ENCODE peak calls at places on chromosomes 2 and 18, in seven cellular contexts. One of them, this sample, is unnamed.

GRCh38 chr2:120670771-120671480 is 64.7 kb upstream of the GLI2 start:
- DNase-seq in psoas muscle: no peak
- DNase-seq in glutamatergic neuron: no peak
- DNase-seq in epithelial cell of proximal tubule: no peak
- DNase-seq in colonic mucosa: no peak
- DNase-seq in heart right ventricle: no peak
- DNase-seq in natural killer cell: no peak
- DNase-seq in this sample: no peak

GRCh38 chr2:127226520-127227263 is 6.6 kb upstream of the CYP27C1 start:
- DNase-seq in psoas muscle: no peak
- DNase-seq in glutamatergic neuron: no peak
- DNase-seq in epithelial cell of proximal tubule: peak
- DNase-seq in heart right ventricle: no peak
- DNase-seq in colonic mucosa: peak
- DNase-seq in natural killer cell: no peak
- DNase-seq in this sample: no peak

GRCh38 chr2:70639841-70640448 is 86.3 kb upstream of the TGFA start:
- DNase-seq in heart right ventricle: no peak
- DNase-seq in psoas muscle: no peak
- DNase-seq in natural killer cell: no peak
- DNase-seq in colonic mucosa: no peak
- DNase-seq in glutamatergic neuron: no peak
- DNase-seq in epithelial cell of proximal tubule: no peak
- DNase-seq in this sample: no peak

GRCh38 chr2:3179208-3179607 is 198.4 kb downstream of the EIPR1 start:
- DNase-seq in psoas muscle: no peak
- DNase-seq in natural killer cell: no peak
- DNase-seq in colonic mucosa: no peak
- DNase-seq in epithelial cell of proximal tubule: no peak
- DNase-seq in glutamatergic neuron: peak
- DNase-seq in heart right ventricle: no peak
- DNase-seq in this sample: no peak

GRCh38 chr18:40565805-40566509 is 1389.1 kb upstream of the PIK3C3 start:
- DNase-seq in natural killer cell: no peak
- DNase-seq in epithelial cell of proximal tubule: no peak
- DNase-seq in colonic mucosa: no peak
- DNase-seq in glutamatergic neuron: no peak
- DNase-seq in psoas muscle: no peak
- DNase-seq in heart right ventricle: no peak
- DNase-seq in this sample: no peak

GRCh38 chr2:140274891-140275290 is 1494.7 kb upstream of the NXPH2 start:
- DNase-seq in natural killer cell: no peak
- DNase-seq in psoas muscle: no peak
- DNase-seq in heart right ventricle: no peak
- DNase-seq in epithelial cell of proximal tubule: no peak
- DNase-seq in glutamatergic neuron: no peak
- DNase-seq in colonic mucosa: no peak
- DNase-seq in this sample: no peak

GRCh38 chr18:58143391-58143790 is 99.4 kb downstream of the NEDD4L start:
- DNase-seq in heart right ventricle: no peak
- DNase-seq in epithelial cell of proximal tubule: no peak
- DNase-seq in glutamatergic neuron: no peak
- DNase-seq in natural killer cell: no peak
- DNase-seq in colonic mucosa: no peak
- DNase-seq in psoas muscle: no peak
- DNase-seq in this sample: no peak

GRCh38 chr2:43426305-43427031 is 169.4 kb downstream of the THADA start:
- DNase-seq in colonic mucosa: peak
- DNase-seq in epithelial cell of proximal tubule: peak
- DNase-seq in psoas muscle: peak
- DNase-seq in glutamatergic neuron: no peak
- DNase-seq in heart right ventricle: no peak
- DNase-seq in natural killer cell: peak
- DNase-seq in this sample: peak

GRCh38 chr2:54565551-54565950 is 109.4 kb downstream of the SPTBN1 start:
- DNase-seq in natural killer cell: no peak
- DNase-seq in colonic mucosa: no peak
- DNase-seq in glutamatergic neuron: no peak
- DNase-seq in epithelial cell of proximal tubule: no peak
- DNase-seq in psoas muscle: no peak
- DNase-seq in heart right ventricle: no peak
- DNase-seq in this sample: no peak

GRCh38 chr2:44936715-44937687 is 4.5 kb upstream of the SIX3 start:
- DNase-seq in heart right ventricle: no peak
- DNase-seq in epithelial cell of proximal tubule: no peak
- DNase-seq in glutamatergic neuron: no peak
- DNase-seq in psoas muscle: no peak
- DNase-seq in colonic mucosa: no peak
- DNase-seq in natural killer cell: no peak
- DNase-seq in this sample: no peak

GRCh38 chr18:79275992-79276391 is 119.7 kb upstream of the NFATC1 start:
- DNase-seq in colonic mucosa: no peak
- DNase-seq in glutamatergic neuron: no peak
- DNase-seq in natural killer cell: no peak
- DNase-seq in epithelial cell of proximal tubule: no peak
- DNase-seq in psoas muscle: no peak
- DNase-seq in heart right ventricle: no peak
- DNase-seq in this sample: no peak

GRCh38 chr18:76464281-76465259 is 30.5 kb downstream of the ZNF516 start:
- DNase-seq in glutamatergic neuron: no peak
- DNase-seq in psoas muscle: no peak
- DNase-seq in colonic mucosa: no peak
- DNase-seq in heart right ventricle: no peak
- DNase-seq in natural killer cell: no peak
- DNase-seq in epithelial cell of proximal tubule: no peak
- DNase-seq in this sample: no peak
- TF ChIP-seq CTCF in glutamatergic neuron: no peak
- TF ChIP-seq CTCF in psoas muscle: no peak
- TF ChIP-seq CTCF in colonic mucosa: no peak
- TF ChIP-seq CTCF in heart right ventricle: no peak
- TF ChIP-seq CTCF in natural killer cell: no peak
- TF ChIP-seq CTCF in epithelial cell of proximal tubule: no peak
- TF ChIP-seq CTCF in this sample: no peak

GRCh38 chr2:15905267-15905645 is 35.1 kb upstream of the MYCN start:
- DNase-seq in epithelial cell of proximal tubule: no peak
- DNase-seq in psoas muscle: no peak
- DNase-seq in natural killer cell: no peak
- DNase-seq in colonic mucosa: no peak
- DNase-seq in heart right ventricle: no peak
- DNase-seq in glutamatergic neuron: no peak
- DNase-seq in this sample: no peak
- TF ChIP-seq CTCF in epithelial cell of proximal tubule: no peak
- TF ChIP-seq CTCF in psoas muscle: no peak
- TF ChIP-seq CTCF in natural killer cell: no peak
- TF ChIP-seq CTCF in colonic mucosa: no peak
- TF ChIP-seq CTCF in heart right ventricle: no peak
- TF ChIP-seq CTCF in glutamatergic neuron: no peak
- TF ChIP-seq CTCF in this sample: no peak

GRCh38 chr2:332592-332991 is 44.7 kb upstream of the ALKAL2 start:
- DNase-seq in heart right ventricle: no peak
- DNase-seq in epithelial cell of proximal tubule: no peak
- DNase-seq in psoas muscle: no peak
- DNase-seq in colonic mucosa: no peak
- DNase-seq in natural killer cell: no peak
- DNase-seq in glutamatergic neuron: no peak
- DNase-seq in this sample: no peak
- TF ChIP-seq CTCF in heart right ventricle: no peak
- TF ChIP-seq CTCF in epithelial cell of proximal tubule: peak
- TF ChIP-seq CTCF in psoas muscle: no peak
- TF ChIP-seq CTCF in colonic mucosa: no peak
- TF ChIP-seq CTCF in natural killer cell: peak
- TF ChIP-seq CTCF in glutamatergic neuron: no peak
- TF ChIP-seq CTCF in this sample: no peak

GRCh38 chr2:132654968-132655367 is 15.0 kb downstream of the LYPD1 start:
- DNase-seq in colonic mucosa: no peak
- DNase-seq in heart right ventricle: no peak
- DNase-seq in epithelial cell of proximal tubule: no peak
- DNase-seq in psoas muscle: no peak
- DNase-seq in glutamatergic neuron: no peak
- DNase-seq in natural killer cell: no peak
- DNase-seq in this sample: no peak

GRCh38 chr2:132652501-132652900 is 17.5 kb downstream of the LYPD1 start:
- DNase-seq in natural killer cell: no peak
- DNase-seq in colonic mucosa: no peak
- DNase-seq in psoas muscle: no peak
- DNase-seq in heart right ventricle: no peak
- DNase-seq in glutamatergic neuron: no peak
- DNase-seq in epithelial cell of proximal tubule: no peak
- DNase-seq in this sample: no peak

GRCh38 chr2:132646805-132647115 is 23.2 kb downstream of the LYPD1 start:
- DNase-seq in natural killer cell: no peak
- DNase-seq in heart right ventricle: no peak
- DNase-seq in psoas muscle: no peak
- DNase-seq in colonic mucosa: no peak
- DNase-seq in glutamatergic neuron: no peak
- DNase-seq in epithelial cell of proximal tubule: no peak
- DNase-seq in this sample: no peak

GRCh38 chr2:132656213-132656612 is 13.8 kb downstream of the LYPD1 start:
- DNase-seq in epithelial cell of proximal tubule: no peak
- DNase-seq in colonic mucosa: no peak
- DNase-seq in heart right ventricle: no peak
- DNase-seq in psoas muscle: no peak
- DNase-seq in natural killer cell: no peak
- DNase-seq in glutamatergic neuron: no peak
- DNase-seq in this sample: no peak

DNA sequence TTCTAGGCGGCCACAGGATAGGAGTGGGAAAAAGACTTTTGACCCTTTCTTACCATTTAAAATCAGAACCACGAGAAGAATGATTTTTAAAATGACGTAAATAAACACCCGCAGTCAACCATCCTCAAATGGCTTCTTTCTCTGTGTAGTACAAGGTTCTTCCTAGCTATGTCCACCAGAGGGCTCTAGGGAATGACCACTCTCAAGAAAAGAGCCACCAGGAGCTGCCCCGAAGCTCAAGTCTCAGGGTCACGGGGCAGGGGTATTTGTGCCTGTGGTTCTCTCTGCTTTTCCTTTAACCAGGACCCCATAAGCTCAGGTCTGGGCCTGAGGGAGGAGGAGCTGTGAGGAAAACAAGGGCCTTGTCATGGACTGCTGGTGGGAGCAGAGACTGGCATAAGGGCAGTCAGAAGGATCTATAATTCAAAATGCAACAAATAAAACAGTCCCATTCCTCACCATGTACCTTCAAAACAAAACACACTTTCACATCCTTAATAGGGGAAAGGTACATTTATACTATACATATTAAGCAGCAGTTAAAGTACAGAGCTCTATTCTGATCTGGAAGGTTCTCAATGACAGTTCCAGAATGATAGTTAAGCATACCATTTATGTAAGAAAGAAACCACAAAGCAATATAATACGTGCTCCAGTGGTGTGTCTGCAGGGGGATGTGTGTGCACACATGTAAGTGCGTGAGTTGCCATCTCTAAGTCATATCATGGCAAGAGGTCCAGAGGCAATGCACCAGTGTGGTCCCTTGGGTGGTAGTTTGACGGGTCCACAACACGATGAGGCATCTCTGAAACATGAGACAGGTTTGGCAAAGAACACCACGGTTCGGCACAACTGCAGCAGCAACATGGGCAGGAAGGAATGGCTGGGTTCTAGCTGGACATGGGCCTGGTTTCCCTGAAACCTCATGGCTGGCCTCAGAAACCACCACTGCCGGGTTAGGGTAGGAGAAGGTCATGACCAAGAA is 18.6 kb downstream of the LYPD1 start:
- DNase-seq in heart right ventricle: no peak
- DNase-seq in natural killer cell: no peak
- DNase-seq in epithelial cell of proximal tubule: no peak
- DNase-seq in colonic mucosa: no peak
- DNase-seq in glutamatergic neuron: no peak
- DNase-seq in psoas muscle: no peak
- DNase-seq in this sample: no peak
- TF ChIP-seq CTCF in heart right ventricle: peak
- TF ChIP-seq CTCF in natural killer cell: no peak
- TF ChIP-seq CTCF in epithelial cell of proximal tubule: peak
- TF ChIP-seq CTCF in colonic mucosa: peak
- TF ChIP-seq CTCF in glutamatergic neuron: peak
- TF ChIP-seq CTCF in psoas muscle: peak
- TF ChIP-seq CTCF in this sample: no peak

DNA sequence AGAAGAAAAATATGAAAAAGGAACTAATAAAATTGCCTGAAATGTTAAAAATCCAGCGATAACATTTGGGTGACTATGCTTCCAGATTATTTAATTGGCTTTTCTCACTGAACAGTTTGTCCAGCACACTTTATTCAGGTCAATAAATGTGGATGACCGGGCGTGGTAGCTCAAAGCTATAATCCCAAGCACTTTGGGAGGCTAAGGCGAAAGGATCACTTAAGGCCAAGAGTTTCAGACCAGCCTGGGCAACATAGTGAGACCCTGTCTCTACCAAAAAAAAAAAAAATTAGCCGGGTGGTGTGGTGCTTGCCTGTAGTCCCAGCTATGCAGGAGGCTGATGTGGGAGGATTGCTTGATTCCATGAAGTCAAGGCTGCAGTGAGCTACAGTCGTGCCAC is 55.4 kb downstream of the TGOLN2 start:
- DNase-seq in natural killer cell: no peak
- DNase-seq in colonic mucosa: no peak
- DNase-seq in glutamatergic neuron: no peak
- DNase-seq in epithelial cell of proximal tubule: no peak
- DNase-seq in heart right ventricle: no peak
- DNase-seq in psoas muscle: no peak
- DNase-seq in this sample: no peak
- TF ChIP-seq CTCF in natural killer cell: no peak
- TF ChIP-seq CTCF in colonic mucosa: no peak
- TF ChIP-seq CTCF in glutamatergic neuron: no peak
- TF ChIP-seq CTCF in epithelial cell of proximal tubule: no peak
- TF ChIP-seq CTCF in heart right ventricle: no peak
- TF ChIP-seq CTCF in psoas muscle: no peak
- TF ChIP-seq CTCF in this sample: no peak

This sample was measured in CD8-positive, alpha-beta T cell.